ENCODE peak calls at places on chromosomes 5 and 9, in seven cellular contexts. N is tibial artery; Y is astrocyte of the spinal cord; J is CD8-positive, alpha-beta T cell; D is HCT116; G is Caco-2; Z is AG09309. I is an unnamed sample.

GRCh38 chr5:97670447-97670846 is 487.4 kb upstream of the RIOK2 start:
- DNase-seq in N (no peak), D (no peak), Z (no peak), J (no peak), Y (no peak), G (no peak), I (no peak)

GRCh38 chr5:89444073-89444472 is 561.1 kb upstream of the MEF2C start:
- DNase-seq in Y (no peak), J (no peak), Z (no peak), N (no peak), G (no peak), D (no peak), I (no peak)

GRCh38 chr5:67297376-67297775 is 100.8 kb upstream of the CD180 start:
- DNase-seq in Z (no peak), Y (no peak), N (no peak), J (no peak), G (no peak), D (no peak), I (no peak)

GRCh38 chr9:107316795-107317661 is 33.9 kb downstream of the RAD23B start:
- DNase-seq in D (no peak), N (no peak), G (no peak), J (no peak), Z (no peak), Y (no peak), I (no peak)

GRCh38 chr5:82406200-82406773 is 128.1 kb upstream of the RPS23 start:
- DNase-seq in N (no peak), Z (peak), G (no peak), D (no peak), Y (peak), J (no peak), I (peak)

GRCh38 chr5:14184725-14185124 is 41.6 kb downstream of the TRIO start:
- DNase-seq in D (no peak), Z (no peak), G (no peak), J (no peak), N (peak), Y (peak), I (no peak)

GRCh38 chr5:132962429-132962928 is 955 bp downstream of the AFF4 start:
- DNase-seq in J (no peak), G (peak), Z (no peak), N (no peak), Y (peak), D (peak), I (peak)

GRCh38 chr9:2299156-2299842 is 284.2 kb downstream of the SMARCA2 start:
- DNase-seq in Y (no peak), G (no peak), Z (no peak), D (no peak), J (no peak), N (no peak), I (no peak)

GRCh38 chr9:92762196-92762595 is 2.4 kb downstream of the BICD2 start:
- DNase-seq in N (no peak), J (no peak), D (no peak), Z (no peak), G (no peak), Y (no peak), I (no peak)

GRCh38 chr5:65525726-65526125 is 37.2 kb downstream of the CENPK start:
- DNase-seq in N (no peak), G (no peak), Z (no peak), Y (no peak), J (no peak), D (no peak), I (no peak)

GRCh38 chr9:37550781-37551180 is 25.4 kb downstream of the FBXO10 start:
- DNase-seq in N (no peak), Z (peak), D (no peak), Y (peak), G (no peak), J (no peak), I (no peak)

GRCh38 chr5:68007446-68007845 is 208.1 kb upstream of the PIK3R1 start:
- DNase-seq in G (peak), Y (peak), D (no peak), Z (peak), N (peak), J (no peak), I (peak)

GRCh38 chr5:172749881-172750608 is 20.9 kb downstream of the DUSP1 start:
- DNase-seq in Y (no peak), Z (no peak), N (peak), J (no peak), D (no peak), G (no peak), I (no peak)

GRCh38 chr9:14312721-14313377 is 1.1 kb downstream of the NFIB start:
- DNase-seq in Z (no peak), G (peak), D (no peak), Y (peak), N (peak), J (no peak), I (no peak)

GRCh38 chr9:33884856-33885701 is 68.1 kb downstream of the UBE2R2 start:
- DNase-seq in D (no peak), J (no peak), G (no peak), Z (no peak), N (no peak), Y (peak), I (peak)

GRCh38 chr9:86687788-86688187 is 259.5 kb downstream of the GAS1 start:
- DNase-seq in N (no peak), G (no peak), J (no peak), Z (no peak), Y (peak), D (no peak), I (no peak)

GRCh38 chr9:33734911-33735310 is 60.5 kb upstream of the PRSS3 start:
- DNase-seq in J (no peak), D (no peak), Z (no peak), Y (no peak), G (no peak), N (no peak), I (no peak)

GRCh38 chr9:78858266-78858665 is 561.3 kb downstream of the PSAT1 start:
- DNase-seq in G (no peak), N (no peak), Z (no peak), Y (no peak), J (no peak), D (no peak), I (no peak)

GRCh38 chr9:78856781-78857180 is 559.9 kb downstream of the PSAT1 start:
- DNase-seq in G (no peak), N (no peak), Z (no peak), J (no peak), D (no peak), Y (no peak), I (no peak)

GRCh38 chr9:78863531-78863930 is 566.6 kb downstream of the PSAT1 start:
- DNase-seq in D (no peak), G (no peak), Y (no peak), N (no peak), J (no peak), Z (no peak), I (no peak)

GRCh38 chr9:78857371-78858225 is 560.7 kb downstream of the PSAT1 start:
- DNase-seq in G (no peak), Y (no peak), J (no peak), N (no peak), D (no peak), Z (no peak), I (no peak)

DNA sequence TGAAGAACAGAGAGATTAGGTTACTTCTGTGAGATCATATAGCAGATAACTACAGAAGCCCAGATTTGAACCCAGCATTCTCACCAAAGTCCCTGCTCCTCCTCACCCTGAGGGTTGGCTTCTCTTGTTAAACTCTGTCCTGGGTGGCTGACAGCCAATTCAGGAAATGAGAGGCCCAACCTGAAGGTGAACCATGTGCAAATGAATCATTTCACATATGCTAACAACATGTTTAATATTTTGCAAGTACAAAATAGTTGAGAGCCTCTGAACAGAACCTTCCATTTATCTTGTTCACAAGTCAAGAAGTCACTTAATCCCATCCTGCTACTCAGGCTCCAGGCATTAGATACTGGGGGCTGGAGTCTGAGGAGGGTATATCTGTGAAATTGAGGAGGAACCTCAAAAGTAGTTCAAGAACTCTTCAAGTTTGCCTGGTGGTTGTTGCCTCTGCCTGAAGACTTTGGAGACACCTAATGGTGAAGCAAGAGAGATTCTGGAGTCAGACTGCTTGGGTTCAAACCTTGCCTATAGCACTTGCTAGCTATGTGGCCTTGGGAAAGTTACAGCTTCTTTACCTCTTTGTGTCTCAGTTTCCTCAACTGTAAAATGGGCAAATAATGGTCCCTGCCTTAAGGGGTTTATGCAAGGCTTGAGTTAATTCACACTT is 564.0 kb downstream of the PSAT1 start:
- DNase-seq in G (no peak), Y (peak), Z (peak), J (no peak), D (no peak), N (no peak), I (peak)
- TF ChIP-seq CTCF in G (no peak), Y (no peak), Z (no peak), J (no peak), D (peak), N (no peak), I (peak)

GRCh38 chr5:117332341-117332740 is 757.7 kb upstream of the SEMA6A start:
- DNase-seq in N (no peak), J (no peak), D (no peak), G (no peak), Y (no peak), Z (no peak), I (no peak)
- H3K4me3 ChIP-seq in N (no peak), J (no peak), D (no peak), G (no peak), Y (no peak), Z (no peak), I (no peak)

GRCh38 chr9:77218612-77219011 is 41.3 kb downstream of the VPS13A start:
- DNase-seq in N (no peak), Z (peak), Y (peak), G (no peak), J (no peak), D (no peak), I (no peak)

GRCh38 chr9:77221431-77221830 is 44.1 kb downstream of the VPS13A start:
- DNase-seq in Z (no peak), D (no peak), N (no peak), J (no peak), G (no peak), Y (peak), I (no peak)

GRCh38 chr9:77212801-77213200 is 35.5 kb downstream of the VPS13A start:
- DNase-seq in G (no peak), Z (no peak), Y (no peak), D (no peak), J (no peak), N (no peak), I (no peak)

GRCh38 chr9:77211561-77211960 is 34.2 kb downstream of the VPS13A start:
- DNase-seq in G (no peak), N (no peak), Z (no peak), D (no peak), Y (no peak), J (peak), I (no peak)

DNA sequence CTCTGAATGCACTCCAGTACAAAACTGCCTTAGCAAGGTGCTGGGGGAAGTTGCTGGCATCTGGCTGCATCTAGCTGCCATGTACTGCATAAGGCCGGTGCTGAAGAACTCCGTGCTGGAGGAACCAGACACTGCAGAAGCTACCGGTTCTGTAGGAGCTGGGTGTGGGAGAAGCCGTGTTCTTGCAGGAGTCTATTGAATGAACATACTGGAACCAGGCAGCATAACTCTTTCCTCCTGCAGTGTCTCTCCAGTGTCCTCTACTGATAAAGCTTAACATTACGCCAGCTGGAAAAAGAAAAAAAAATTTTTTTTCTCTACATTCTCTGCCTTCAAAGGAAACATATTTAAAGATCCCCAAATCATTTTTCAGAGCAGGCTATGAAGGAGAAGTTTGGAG is 38.5 kb downstream of the VPS13A start:
- DNase-seq in Y (peak), N (no peak), Z (no peak), D (no peak), J (no peak), G (no peak), I (no peak)
- TF ChIP-seq CTCF in Y (peak), N (peak), Z (peak), D (no peak), J (no peak), G (no peak), I (peak)

GRCh38 chr5:150312518-150312917 is 9.8 kb upstream of the ARSI start:
- DNase-seq in D (no peak), G (no peak), N (no peak), Y (no peak), Z (no peak), J (no peak), I (no peak)

GRCh38 chr5:150309898-150310269 is 7.2 kb upstream of the ARSI start:
- DNase-seq in Y (no peak), G (no peak), D (no peak), N (no peak), J (no peak), Z (no peak), I (no peak)

GRCh38 chr5:150313501-150313900 is 10.8 kb upstream of the ARSI start:
- DNase-seq in J (no peak), Z (no peak), G (no peak), N (no peak), D (no peak), Y (no peak), I (no peak)

GRCh38 chr5:150309101-150309897 is 6.6 kb upstream of the ARSI start:
- DNase-seq in Z (no peak), N (no peak), G (no peak), Y (no peak), J (no peak), D (no peak), I (no peak)

DNA sequence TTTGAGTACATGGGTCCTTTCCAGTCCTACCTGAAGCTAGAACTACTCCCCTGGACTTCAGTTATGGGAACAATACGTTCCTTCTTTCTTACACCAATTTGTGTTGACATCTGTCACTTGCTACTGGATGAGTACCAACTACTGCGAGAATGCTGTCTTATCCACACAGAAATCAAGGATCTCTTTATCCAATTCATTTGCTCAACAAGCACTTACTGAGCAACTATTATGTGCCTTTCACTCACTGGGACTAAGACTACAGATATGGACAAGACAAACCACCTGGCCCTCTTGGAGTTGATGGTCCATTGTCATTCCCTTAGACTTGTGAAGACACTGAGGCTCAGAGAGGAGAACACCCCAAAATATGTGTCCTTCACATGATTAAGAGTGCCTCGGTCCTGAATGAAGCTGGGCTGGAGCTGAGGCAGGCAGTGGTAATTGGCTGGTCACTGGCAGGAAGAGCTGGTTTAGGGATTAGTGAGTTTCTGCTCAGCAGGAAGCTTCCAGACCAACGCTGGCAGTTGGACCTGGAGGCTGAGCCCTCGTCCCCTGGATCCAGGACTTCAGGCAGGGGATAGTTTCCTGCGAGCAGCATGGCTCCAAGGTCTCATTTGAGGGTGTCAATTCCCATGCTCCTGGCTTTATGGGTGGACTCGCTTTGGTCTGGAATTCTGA is 8.4 kb upstream of the ARSI start:
- DNase-seq in N (no peak), J (no peak), Y (no peak), Z (no peak), G (no peak), D (no peak), I (no peak)
- H3K4me3 ChIP-seq in N (no peak), J (no peak), Y (no peak), Z (no peak), G (no peak), D (no peak), I (no peak)

GRCh38 chr5:127231118-127231517 is 59.5 kb upstream of the MEGF10 start:
- DNase-seq in Y (no peak), N (no peak), D (no peak), Z (no peak), J (no peak), G (no peak), I (no peak)

GRCh38 chr5:127227881-127228280 is 62.7 kb upstream of the MEGF10 start:
- DNase-seq in J (no peak), N (no peak), D (no peak), G (no peak), Y (peak), Z (no peak), I (no peak)

GRCh38 chr5:127233590-127233989 is 57.0 kb upstream of the MEGF10 start:
- DNase-seq in G (no peak), Y (no peak), N (no peak), J (no peak), Z (no peak), D (no peak), I (no peak)

GRCh38 chr5:127228540-127229184 is 61.9 kb upstream of the MEGF10 start:
- DNase-seq in G (peak), J (peak), D (no peak), Y (no peak), Z (no peak), N (no peak), I (no peak)

GRCh38 chr5:127229185-127229889 is 61.3 kb upstream of the MEGF10 start:
- DNase-seq in Z (no peak), D (no peak), Y (peak), J (peak), N (peak), G (peak), I (no peak)
- TF ChIP-seq CTCF in Z (peak), D (no peak), Y (no peak), J (no peak), N (no peak), G (no peak), I (peak)

DNA sequence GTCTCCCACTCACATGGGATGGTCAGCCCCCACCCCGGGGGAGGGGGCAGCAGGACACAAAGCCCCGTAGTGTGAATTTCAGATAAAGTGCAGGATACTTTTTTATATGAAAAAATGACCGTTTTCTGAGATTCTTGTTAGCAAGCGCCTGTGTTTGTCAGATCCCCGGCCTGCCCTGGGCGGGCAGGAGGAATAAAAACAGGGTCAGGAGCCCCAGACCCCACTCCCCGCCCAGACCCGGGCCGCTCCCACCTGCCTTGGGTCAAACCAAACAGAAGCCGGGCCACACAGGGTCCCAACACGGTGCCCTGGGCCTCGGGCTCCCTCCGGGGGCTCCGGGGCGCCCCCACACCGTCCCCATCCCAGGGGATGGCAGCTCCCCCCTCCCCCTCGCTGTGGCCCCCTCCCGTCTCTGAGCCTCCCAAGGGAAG is 13.5 kb upstream of the NRARP start:
- DNase-seq in Y (no peak), N (peak), Z (no peak), G (no peak), D (no peak), J (no peak), I (no peak)
- H3K4me3 ChIP-seq in Y (no peak), N (peak), Z (no peak), G (no peak), D (no peak), J (no peak), I (no peak)